ENCODE peak calls at places on chromosomes 3 and 15, in nine cellular contexts. B, S, J, W, N, F, Z, H and G are unnamed samples.

GRCh38 chr15:74134387-74135027 is 4.1 kb downstream of the ISLR2 start:
- DNase-seq in B (no peak), S (no peak), J (no peak), W (no peak), N (no peak), F (peak), Z (no peak), H (no peak), G (no peak)

GRCh38 chr3:55482496-55483195 is 4.5 kb downstream of the WNT5A start:
- DNase-seq in B (no peak), S (no peak), J (peak), W (no peak), N (no peak), F (no peak), Z (no peak), H (no peak), G (no peak)

GRCh38 chr15:99981223-99981647 is 248.0 kb upstream of the LYSMD4 start:
- DNase-seq in B (no peak), S (no peak), J (no peak), W (no peak), N (no peak), F (no peak), Z (no peak), H (no peak), G (no peak)

GRCh38 chr15:64699767-64700388 is 75.5 kb downstream of the RBPMS2 start:
- DNase-seq in B (no peak), S (no peak), J (no peak), W (peak), N (peak), F (peak), Z (no peak), H (no peak), G (no peak)

GRCh38 chr15:79157631-79158592 is 67.3 kb upstream of the RASGRF1 start:
- DNase-seq in B (no peak), S (no peak), J (no peak), W (no peak), N (peak), F (no peak), Z (no peak), H (no peak), G (no peak)

GRCh38 chr3:129002573-129003569 is 1.8 kb downstream of the EFCC1 start:
- DNase-seq in B (no peak), S (no peak), J (no peak), W (no peak), N (no peak), F (no peak), Z (no peak), H (no peak), G (no peak)

GRCh38 chr15:77369168-77369567 is 50.7 kb downstream of the PEAK1 start:
- DNase-seq in B (no peak), S (no peak), J (no peak), W (no peak), N (no peak), F (no peak), Z (no peak), H (no peak), G (no peak)

GRCh38 chr3:196232154-196232881 is 16.0 kb downstream of the SLC51A start:
- DNase-seq in B (no peak), S (no peak), J (no peak), W (no peak), N (no peak), F (no peak), Z (no peak), H (no peak), G (no peak)

GRCh38 chr15:89753855-89754254 is 2.8 kb upstream of the MESP1 start:
- DNase-seq in B (no peak), S (no peak), J (no peak), W (no peak), N (no peak), F (no peak), Z (no peak), H (no peak), G (no peak)

GRCh38 chr3:52393959-52394670 is 50.8 kb downstream of the SEMA3G start:
- DNase-seq in B (no peak), S (no peak), J (no peak), W (no peak), N (no peak), F (peak), Z (no peak), H (no peak), G (no peak)

GRCh38 chr15:45641374-45641778 is 6.5 kb downstream of the SQOR start:
- DNase-seq in B (no peak), S (peak), J (peak), W (peak), N (peak), F (no peak), Z (no peak), H (no peak), G (no peak)

GRCh38 chr3:99429501-99429900 is 208.9 kb upstream of the COL8A1 start:
- DNase-seq in B (no peak), S (no peak), J (no peak), W (peak), N (peak), F (no peak), Z (no peak), H (no peak), G (no peak)

GRCh38 chr3:64559658-64560057 is 128.1 kb downstream of the ADAMTS9 start:
- DNase-seq in B (no peak), S (no peak), J (no peak), W (no peak), N (no peak), F (no peak), Z (no peak), H (no peak), G (no peak)

GRCh38 chr15:101372960-101373525 is 78.0 kb upstream of the SNRPA1 start:
- DNase-seq in B (no peak), S (no peak), J (no peak), W (no peak), N (no peak), F (no peak), Z (no peak), H (no peak), G (no peak)

GRCh38 chr3:13192471-13193213 is 119.4 kb upstream of the IQSEC1 start:
- DNase-seq in B (no peak), S (peak), J (no peak), W (no peak), N (peak), F (no peak), Z (no peak), H (no peak), G (no peak)

GRCh38 chr3:148379763-148380162 is 317.9 kb upstream of the AGTR1 start:
- DNase-seq in B (no peak), S (peak), J (peak), W (peak), N (peak), F (no peak), Z (no peak), H (peak), G (no peak)

GRCh38 chr15:76353903-76354302 is 17.3 kb downstream of the ISL2 start:
- DNase-seq in B (no peak), S (no peak), J (no peak), W (no peak), N (no peak), F (no peak), Z (no peak), H (no peak), G (no peak)

GRCh38 chr3:126460386-126460785 is 15.3 kb downstream of the ZXDC start:
- DNase-seq in B (no peak), S (no peak), J (no peak), W (no peak), N (no peak), F (no peak), Z (no peak), H (no peak), G (no peak)

GRCh38 chr15:101024111-101024695 is 105.0 kb downstream of the LRRK1 start:
- DNase-seq in B (no peak), S (no peak), J (no peak), W (no peak), N (no peak), F (peak), Z (no peak), H (peak), G (no peak)

GRCh38 chr3:81277853-81278252 is 483.6 kb downstream of the GBE1 start:
- DNase-seq in B (no peak), S (no peak), J (no peak), W (no peak), N (no peak), F (no peak), Z (no peak), H (no peak), G (no peak)

GRCh38 chr3:58991623-58992022 is 58.2 kb downstream of the CFAP20DC start:
- DNase-seq in B (no peak), S (no peak), J (no peak), W (no peak), N (no peak), F (peak), Z (no peak), H (no peak), G (no peak)

GRCh38 chr15:37695719-37696118 is 238.7 kb upstream of the TMCO5A start:
- DNase-seq in B (no peak), S (no peak), J (peak), W (no peak), N (no peak), F (no peak), Z (no peak), H (no peak), G (no peak)

GRCh38 chr3:189202583-189202982 is 30.8 kb downstream of the TPRG1 start:
- DNase-seq in B (no peak), S (no peak), J (no peak), W (no peak), N (no peak), F (no peak), Z (no peak), H (no peak), G (no peak)

GRCh38 chr3:186281172-186281571 is 80.9 kb downstream of the DGKG start:
- DNase-seq in B (no peak), S (no peak), J (peak), W (peak), N (peak), F (no peak), Z (no peak), H (peak), G (no peak)

GRCh38 chr3:134337071-134337482 is 37.2 kb downstream of the AMOTL2 start:
- DNase-seq in B (no peak), S (no peak), J (no peak), W (no peak), N (no peak), F (no peak), Z (no peak), H (no peak), G (no peak)

GRCh38 chr3:149016242-149016641 is 24.9 kb downstream of the GYG1 start:
- DNase-seq in B (no peak), S (no peak), J (no peak), W (no peak), N (no peak), F (no peak), Z (no peak), H (no peak), G (no peak)

GRCh38 chr3:185831195-185831594 is 6.4 kb upstream of the IGF2BP2 start:
- DNase-seq in B (no peak), S (no peak), J (no peak), W (no peak), N (no peak), F (no peak), Z (no peak), H (no peak), G (no peak)

GRCh38 chr3:42853056-42853455 is 22.6 kb downstream of the CYP8B1 start:
- DNase-seq in B (no peak), S (no peak), J (no peak), W (no peak), N (no peak), F (no peak), Z (no peak), H (no peak), G (no peak)

GRCh38 chr15:57527382-57528091 is 64.2 kb upstream of the MYZAP start:
- DNase-seq in B (no peak), S (peak), J (peak), W (peak), N (peak), F (no peak), Z (peak), H (peak), G (no peak)

GRCh38 chr15:42056934-42057743 is 36.3 kb upstream of the PLA2G4E start:
- DNase-seq in B (peak), S (peak), J (no peak), W (no peak), N (peak), F (peak), Z (peak), H (peak), G (peak)

GRCh38 chr3:100093826-100094225 is 20.5 kb downstream of the FILIP1L start:
- DNase-seq in B (no peak), S (no peak), J (no peak), W (no peak), N (peak), F (no peak), Z (no peak), H (no peak), G (no peak)

GRCh38 chr3:114067804-114068203 is 11.3 kb downstream of the QTRT2 start:
- DNase-seq in B (no peak), S (no peak), J (no peak), W (no peak), N (no peak), F (no peak), Z (no peak), H (no peak), G (no peak)

GRCh38 chr15:68704496-68705021 is 116.1 kb downstream of the ANP32A start:
- DNase-seq in B (no peak), S (no peak), J (no peak), W (no peak), N (no peak), F (peak), Z (no peak), H (no peak), G (no peak)

GRCh38 chr3:112084980-112085697 is 1.1 kb upstream of the C3orf52 start:
- DNase-seq in B (no peak), S (no peak), J (no peak), W (no peak), N (peak), F (no peak), Z (no peak), H (no peak), G (no peak)

GRCh38 chr3:15694628-15695027 is 93.1 kb downstream of the BTD start:
- DNase-seq in B (no peak), S (no peak), J (no peak), W (no peak), N (no peak), F (no peak), Z (no peak), H (no peak), G (no peak)

GRCh38 chr15:89078831-89079810 is 9.1 kb upstream of the ABHD2 start:
- DNase-seq in B (no peak), S (no peak), J (no peak), W (no peak), N (no peak), F (no peak), Z (no peak), H (no peak), G (no peak)

GRCh38 chr15:84960391-84961113 is 21.1 kb upstream of the PDE8A start:
- DNase-seq in B (no peak), S (no peak), J (no peak), W (no peak), N (no peak), F (no peak), Z (no peak), H (no peak), G (no peak)

GRCh38 chr3:42228796-42229195 is 37.2 kb downstream of the CCK start:
- DNase-seq in B (no peak), S (no peak), J (no peak), W (no peak), N (peak), F (no peak), Z (no peak), H (no peak), G (no peak)